ENCODE peak calls at places on chromosomes 7 and 10, in five cellular contexts. One of them, this sample, is unnamed. For H3K4me1 and H3K27me3, the result is how much of the 10 kb centered on the place peaks cover.

GRCh38 chr10:25226775-25227682 is 52.2 kb downstream of the GPR158 start:
- DNase-seq in upper lobe of right lung: no peak
- DNase-seq in suprapubic skin: no peak
- DNase-seq in GM23248: peak
- DNase-seq in right lobe of liver: no peak
- DNase-seq in this sample: peak

GRCh38 chr10:30819306-30820190 is 190.0 kb upstream of the LYZL2 start:
- DNase-seq in upper lobe of right lung: no peak
- DNase-seq in right lobe of liver: no peak
- DNase-seq in suprapubic skin: no peak
- DNase-seq in GM23248: peak
- DNase-seq in this sample: no peak

GRCh38 chr10:127979017-127979416 is 72.1 kb downstream of the PTPRE start:
- DNase-seq in upper lobe of right lung: no peak
- DNase-seq in right lobe of liver: no peak
- DNase-seq in suprapubic skin: no peak
- DNase-seq in GM23248: no peak
- DNase-seq in this sample: no peak

GRCh38 chr7:20062932-20063331 is 154.3 kb downstream of the MACC1 start:
- DNase-seq in upper lobe of right lung: no peak
- DNase-seq in suprapubic skin: no peak
- DNase-seq in GM23248: no peak
- DNase-seq in right lobe of liver: no peak
- DNase-seq in this sample: no peak

GRCh38 chr10:5830629-5831445 is 17.6 kb upstream of the GDI2 start:
- DNase-seq in right lobe of liver: no peak
- DNase-seq in GM23248: no peak
- DNase-seq in suprapubic skin: no peak
- DNase-seq in upper lobe of right lung: no peak
- DNase-seq in this sample: no peak

GRCh38 chr7:155882596-155882995 is 70.3 kb upstream of the SHH start:
- DNase-seq in right lobe of liver: no peak
- DNase-seq in suprapubic skin: peak
- DNase-seq in GM23248: peak
- DNase-seq in upper lobe of right lung: no peak
- DNase-seq in this sample: no peak

GRCh38 chr7:22352812-22353340 is 4.1 kb downstream of the RAPGEF5 start:
- DNase-seq in upper lobe of right lung: no peak
- DNase-seq in suprapubic skin: no peak
- DNase-seq in right lobe of liver: no peak
- DNase-seq in GM23248: no peak
- DNase-seq in this sample: no peak

GRCh38 chr7:51352174-51353145 is 35.9 kb upstream of the COBL start:
- DNase-seq in GM23248: peak
- DNase-seq in upper lobe of right lung: no peak
- DNase-seq in right lobe of liver: no peak
- DNase-seq in suprapubic skin: no peak
- DNase-seq in this sample: no peak

GRCh38 chr7:7799138-7799537 is 80.7 kb upstream of the RPA3 start:
- DNase-seq in suprapubic skin: no peak
- DNase-seq in right lobe of liver: no peak
- DNase-seq in GM23248: peak
- DNase-seq in upper lobe of right lung: no peak
- DNase-seq in this sample: no peak

GRCh38 chr7:95089916-95090315 is 182.5 kb downstream of the PPP1R9A start:
- DNase-seq in suprapubic skin: no peak
- DNase-seq in GM23248: no peak
- DNase-seq in right lobe of liver: no peak
- DNase-seq in upper lobe of right lung: no peak
- DNase-seq in this sample: no peak

GRCh38 chr10:45552476-45552875 is 120.1 kb downstream of the ZFAND4 start:
- DNase-seq in GM23248: no peak
- DNase-seq in suprapubic skin: no peak
- DNase-seq in right lobe of liver: no peak
- DNase-seq in upper lobe of right lung: no peak
- DNase-seq in this sample: no peak

GRCh38 chr10:69600761-69601330 is 27.6 kb upstream of the NEUROG3 start:
- DNase-seq in upper lobe of right lung: no peak
- DNase-seq in suprapubic skin: no peak
- DNase-seq in right lobe of liver: no peak
- DNase-seq in GM23248: no peak
- DNase-seq in this sample: no peak

GRCh38 chr10:132096223-132096622 is 30.5 kb downstream of the JAKMIP3 start:
- DNase-seq in right lobe of liver: no peak
- DNase-seq in suprapubic skin: no peak
- DNase-seq in GM23248: peak
- DNase-seq in upper lobe of right lung: no peak
- DNase-seq in this sample: no peak

GRCh38 chr7:115097175-115097671 is 175.3 kb downstream of the MDFIC start:
- DNase-seq in right lobe of liver: no peak
- DNase-seq in GM23248: peak
- DNase-seq in upper lobe of right lung: no peak
- DNase-seq in suprapubic skin: no peak
- DNase-seq in this sample: no peak

GRCh38 chr7:79298145-79298760 is 155.2 kb downstream of the MAGI2 start:
- DNase-seq in suprapubic skin: no peak
- DNase-seq in upper lobe of right lung: no peak
- DNase-seq in GM23248: peak
- DNase-seq in right lobe of liver: no peak
- DNase-seq in this sample: no peak

GRCh38 chr10:3494131-3494878 is 290.7 kb downstream of the KLF6 start:
- DNase-seq in right lobe of liver: no peak
- DNase-seq in GM23248: no peak
- DNase-seq in upper lobe of right lung: no peak
- DNase-seq in suprapubic skin: no peak
- DNase-seq in this sample: peak

GRCh38 chr7:90216080-90216674 is 4.6 kb downstream of the STEAP2 start:
- DNase-seq in suprapubic skin: no peak
- DNase-seq in GM23248: peak
- DNase-seq in right lobe of liver: no peak
- DNase-seq in upper lobe of right lung: no peak
- DNase-seq in this sample: no peak

GRCh38 chr10:35635576-35635975 is 6.5 kb downstream of the FZD8 start:
- DNase-seq in upper lobe of right lung: no peak
- DNase-seq in suprapubic skin: no peak
- DNase-seq in GM23248: peak
- DNase-seq in right lobe of liver: no peak
- DNase-seq in this sample: peak

GRCh38 chr10:2488606-2489005 is 578.7 kb upstream of the PFKP start:
- DNase-seq in right lobe of liver: no peak
- DNase-seq in suprapubic skin: no peak
- DNase-seq in GM23248: no peak
- DNase-seq in upper lobe of right lung: no peak
- DNase-seq in this sample: no peak

GRCh38 chr10:71423936-71424335 is 27.2 kb downstream of the CDH23 start:
- DNase-seq in suprapubic skin: peak
- DNase-seq in upper lobe of right lung: no peak
- DNase-seq in right lobe of liver: no peak
- DNase-seq in GM23248: no peak
- DNase-seq in this sample: no peak

GRCh38 chr7:28378574-28379149 is 33.7 kb upstream of the CREB5 start:
- DNase-seq in upper lobe of right lung: no peak
- DNase-seq in right lobe of liver: no peak
- DNase-seq in GM23248: peak
- DNase-seq in suprapubic skin: no peak
- DNase-seq in this sample: no peak

GRCh38 chr7:38798552-38799267 is 110.3 kb downstream of the VPS41 start:
- DNase-seq in suprapubic skin: no peak
- DNase-seq in GM23248: no peak
- DNase-seq in right lobe of liver: no peak
- DNase-seq in upper lobe of right lung: no peak
- DNase-seq in this sample: no peak

GRCh38 chr10:47230482-47230881 is 69.5 kb upstream of the GDF10 start:
- DNase-seq in upper lobe of right lung: peak
- DNase-seq in right lobe of liver: no peak
- DNase-seq in suprapubic skin: no peak
- DNase-seq in GM23248: no peak
- DNase-seq in this sample: no peak

GRCh38 chr7:66055321-66055956 is 20.2 kb upstream of the ASL start:
- DNase-seq in right lobe of liver: no peak
- DNase-seq in suprapubic skin: no peak
- DNase-seq in upper lobe of right lung: no peak
- DNase-seq in GM23248: peak
- DNase-seq in this sample: no peak

GRCh38 chr10:129965940-129966339 is 1.9 kb upstream of the EBF3 start:
- DNase-seq in upper lobe of right lung: no peak
- DNase-seq in suprapubic skin: peak
- DNase-seq in GM23248: no peak
- DNase-seq in right lobe of liver: no peak
- DNase-seq in this sample: no peak

GRCh38 chr7:39985398-39985918 is 35.4 kb downstream of the CDK13 start:
- DNase-seq in suprapubic skin: no peak
- DNase-seq in upper lobe of right lung: no peak
- DNase-seq in right lobe of liver: no peak
- DNase-seq in GM23248: no peak
- DNase-seq in this sample: no peak

GRCh38 chr7:122588621-122589020 is 110.3 kb downstream of the RNF133 start:
- DNase-seq in suprapubic skin: no peak
- DNase-seq in upper lobe of right lung: no peak
- DNase-seq in GM23248: peak
- DNase-seq in right lobe of liver: no peak
- DNase-seq in this sample: no peak

GRCh38 chr10:60627778-60628773 is 150.2 kb upstream of the CDK1 start:
- DNase-seq in upper lobe of right lung: no peak
- DNase-seq in suprapubic skin: no peak
- DNase-seq in GM23248: no peak
- DNase-seq in right lobe of liver: no peak
- DNase-seq in this sample: no peak

GRCh38 chr7:30913821-30914515 is 2.3 kb downstream of the AQP1 start:
- DNase-seq in suprapubic skin: no peak
- DNase-seq in GM23248: peak
- DNase-seq in right lobe of liver: no peak
- DNase-seq in upper lobe of right lung: no peak
- DNase-seq in this sample: no peak

GRCh38 chr7:30912021-30912420 is 368 bp downstream of the AQP1 start:
- DNase-seq in right lobe of liver: no peak
- DNase-seq in upper lobe of right lung: no peak
- DNase-seq in GM23248: no peak
- DNase-seq in suprapubic skin: no peak
- DNase-seq in this sample: peak

GRCh38 chr7:30911561-30911969 is at the start of gene AQP1:
- DNase-seq in GM23248: no peak
- DNase-seq in right lobe of liver: no peak
- DNase-seq in upper lobe of right lung: peak
- DNase-seq in suprapubic skin: no peak
- DNase-seq in this sample: peak

GRCh38 chr7:30912454-30912985 is 867 bp downstream of the AQP1 start:
- DNase-seq in GM23248: no peak
- DNase-seq in right lobe of liver: no peak
- DNase-seq in upper lobe of right lung: no peak
- DNase-seq in suprapubic skin: no peak
- DNase-seq in this sample: peak

GRCh38 chr7:30912986-30913671 is 1.5 kb downstream of the AQP1 start:
- DNase-seq in right lobe of liver: no peak
- DNase-seq in suprapubic skin: no peak
- DNase-seq in upper lobe of right lung: no peak
- DNase-seq in GM23248: no peak
- DNase-seq in this sample: no peak
- H3K4me3 ChIP-seq in right lobe of liver: peak
- H3K4me3 ChIP-seq in suprapubic skin: peak
- H3K4me3 ChIP-seq in upper lobe of right lung: peak
- H3K4me3 ChIP-seq in GM23248: no peak
- H3K4me3 ChIP-seq in this sample: peak

DNA sequence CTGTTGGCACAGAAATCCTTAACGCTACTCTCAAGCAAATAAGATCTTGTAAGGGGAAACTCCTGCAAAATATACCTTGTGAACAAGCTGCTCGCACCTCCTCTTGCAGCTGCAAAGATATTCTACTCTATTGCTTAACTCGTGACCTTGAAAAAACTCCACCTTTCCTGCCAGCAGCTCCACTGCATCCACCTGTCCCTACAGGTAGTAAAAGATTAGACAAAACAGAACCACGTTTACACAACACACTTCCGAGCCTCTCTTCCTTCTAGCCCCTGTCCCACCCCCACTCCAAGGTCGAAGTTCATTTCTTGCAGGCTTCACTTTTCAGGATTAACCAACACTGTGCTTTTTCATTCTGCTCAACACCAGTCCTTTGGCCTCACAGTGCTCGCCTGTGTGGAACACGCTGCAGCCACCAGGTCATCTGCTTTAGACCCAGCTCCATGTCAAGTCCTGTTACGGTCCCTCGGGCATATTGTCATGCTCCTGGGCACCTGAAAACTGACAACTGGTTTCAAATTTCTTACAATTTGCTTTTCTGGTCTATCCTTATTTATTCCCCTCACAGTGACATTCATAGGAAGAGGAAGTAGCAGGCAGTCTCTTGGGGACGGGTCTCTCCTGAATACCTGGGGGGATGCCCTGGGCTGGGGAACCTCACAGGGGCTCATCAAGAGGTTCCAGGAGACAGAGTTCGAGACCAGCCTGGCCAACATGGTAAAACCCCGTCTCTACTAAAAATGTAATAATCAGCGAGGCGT is 165.8 kb upstream of the KLF14 start:
- DNase-seq in suprapubic skin: no peak
- DNase-seq in upper lobe of right lung: no peak
- DNase-seq in GM23248: peak
- DNase-seq in right lobe of liver: peak
- DNase-seq in this sample: no peak
- H3K4me1 ChIP-seq in suprapubic skin: half or more
- H3K4me1 ChIP-seq in upper lobe of right lung: half or more
- H3K4me1 ChIP-seq in GM23248: half or more
- H3K4me1 ChIP-seq in right lobe of liver: half or more
- H3K4me1 ChIP-seq in this sample: under half

DNA sequence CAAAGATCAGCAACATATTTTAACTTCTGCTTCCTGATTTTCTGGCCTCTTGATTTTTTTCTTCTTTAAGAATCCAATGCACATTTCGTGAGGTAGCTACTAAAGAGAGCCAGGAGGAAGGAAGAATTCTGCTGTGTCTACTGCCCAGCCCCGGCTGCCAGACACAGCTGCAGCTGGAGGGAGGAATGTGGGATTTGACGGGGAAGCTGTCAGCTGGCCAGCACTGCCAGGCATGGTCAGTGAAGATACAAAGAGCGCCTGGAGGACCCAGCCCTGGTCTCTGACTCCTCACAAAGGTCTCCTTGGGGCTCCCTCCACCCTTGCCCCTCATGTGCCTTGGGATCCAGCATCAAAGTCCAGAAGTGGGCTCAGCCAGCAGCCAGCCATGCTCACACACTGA is 6.8 kb upstream of the AOC1 start:
- DNase-seq in upper lobe of right lung: no peak
- DNase-seq in GM23248: peak
- DNase-seq in right lobe of liver: no peak
- DNase-seq in suprapubic skin: peak
- DNase-seq in this sample: peak
- H3K27me3 ChIP-seq in upper lobe of right lung: under half
- H3K27me3 ChIP-seq in GM23248: under half
- H3K27me3 ChIP-seq in right lobe of liver: under half
- H3K27me3 ChIP-seq in suprapubic skin: under half
- H3K27me3 ChIP-seq in this sample: under half

DNA sequence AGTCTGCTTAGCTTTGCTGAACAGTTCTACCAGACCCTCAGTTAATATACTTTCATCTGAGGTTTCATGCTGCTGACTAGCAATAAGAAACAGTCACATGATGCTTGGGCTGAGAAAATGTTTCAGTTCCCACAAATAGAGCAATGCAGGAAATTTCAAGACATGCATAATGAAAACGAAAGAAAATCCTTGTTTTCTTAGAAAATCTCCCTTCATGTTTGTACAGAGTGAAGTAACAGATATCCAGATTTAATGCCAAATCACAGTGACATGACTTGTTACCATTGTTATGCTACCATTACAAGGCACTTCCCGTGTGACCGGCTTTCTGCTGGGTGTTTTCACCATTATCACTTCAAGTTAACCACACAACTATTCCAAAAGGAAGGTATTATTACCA is 121.7 kb downstream of the DOCK4 start:
- DNase-seq in suprapubic skin: no peak
- DNase-seq in right lobe of liver: no peak
- DNase-seq in upper lobe of right lung: no peak
- DNase-seq in GM23248: peak
- DNase-seq in this sample: no peak
- H3K4me3 ChIP-seq in suprapubic skin: no peak
- H3K4me3 ChIP-seq in right lobe of liver: no peak
- H3K4me3 ChIP-seq in upper lobe of right lung: no peak
- H3K4me3 ChIP-seq in GM23248: no peak
- H3K4me3 ChIP-seq in this sample: no peak